ENCODE peak calls at places on chromosomes 4 and X, in eight cellular contexts. H is fibroblast of the aortic adventitia, K is A172, R is immature natural killer cell, P is T-helper 2 cell, C is activated T-cell treated with anti-CD3 and anti-CD28 coated beads for 1 hour, W is ACHN, E is mammary epithelial cell. S is an unnamed sample.

GRCh38 chr4:77582151-77582550 is 23.5 kb upstream of the CXCL13 start:
- DNase-seq in W (no peak), C (no peak), H (no peak), E (peak), K (no peak), R (no peak), P (no peak), S (no peak)

GRCh38 chrX:65926095-65927019 is 113.5 kb downstream of the VSIG4 start:
- DNase-seq in E (no peak), C (no peak), P (no peak), R (peak), H (no peak), K (no peak), W (no peak), S (no peak)

GRCh38 chrX:70096052-70096451 is 33.8 kb downstream of the OTUD6A start:
- DNase-seq in K (peak), R (no peak), H (peak), P (no peak), E (peak), C (no peak), W (no peak), S (no peak)

GRCh38 chr4:1164444-1164843 is 7.9 kb downstream of the SPON2 start:
- DNase-seq in H (no peak), P (no peak), W (no peak), C (no peak), R (no peak), E (no peak), K (no peak), S (no peak)

GRCh38 chrX:20057479-20057878 is 59.2 kb downstream of the MAP7D2 start:
- DNase-seq in R (no peak), C (no peak), E (no peak), P (no peak), H (no peak), W (no peak), K (no peak), S (no peak)

GRCh38 chr4:111399523-111400135 is 745.6 kb upstream of the FAM241A start:
- DNase-seq in P (no peak), K (no peak), H (no peak), E (no peak), R (no peak), C (no peak), W (no peak), S (no peak)

GRCh38 chrX:78708171-78708570 is 39.3 kb upstream of the LPAR4 start:
- DNase-seq in K (peak), E (peak), H (peak), P (no peak), R (no peak), W (peak), C (no peak), S (no peak)

GRCh38 chr4:185534850-185535761 is at the start of gene PDLIM3:
- DNase-seq in W (peak), R (no peak), E (peak), K (peak), H (no peak), P (no peak), C (no peak), S (no peak)

GRCh38 chrX:11460347-11460746 is 167.1 kb downstream of the AMELX start:
- DNase-seq in H (no peak), W (no peak), K (no peak), R (no peak), E (no peak), C (no peak), P (no peak), S (no peak)

GRCh38 chrX:69067841-69068240 is 97.4 kb downstream of the PJA1 start:
- DNase-seq in E (no peak), K (no peak), R (no peak), W (no peak), P (no peak), C (no peak), H (no peak), S (no peak)

GRCh38 chr4:5712931-5713330 is 1.9 kb downstream of the EVC start:
- DNase-seq in R (no peak), H (no peak), E (no peak), P (no peak), C (no peak), W (no peak), K (no peak), S (no peak)

GRCh38 chr4:72280252-72280651 is 248.5 kb downstream of the NPFFR2 start:
- DNase-seq in E (no peak), K (no peak), H (no peak), W (no peak), R (no peak), C (no peak), P (no peak), S (no peak)

GRCh38 chr4:78558421-78558820 is 6.9 kb downstream of the ANXA3 start:
- DNase-seq in C (no peak), W (no peak), P (no peak), E (peak), K (no peak), R (no peak), H (peak), S (no peak)

GRCh38 chrX:71532753-71533425 is at the start of gene OGT:
- DNase-seq in R (peak), C (peak), E (peak), H (peak), P (peak), K (peak), W (peak), S (peak)

GRCh38 chr4:41290486-41290885 is 33.8 kb downstream of the UCHL1 start:
- DNase-seq in H (no peak), K (no peak), P (no peak), C (no peak), R (no peak), E (no peak), W (no peak), S (no peak)

GRCh38 chr4:1806596-1807257 is 13.6 kb downstream of the FGFR3 start:
- DNase-seq in H (no peak), P (no peak), K (no peak), C (no peak), W (no peak), R (no peak), E (no peak), S (no peak)

GRCh38 chr4:142563682-142564291 is 282.3 kb downstream of the INPP4B start:
- DNase-seq in W (peak), R (no peak), K (peak), H (no peak), C (no peak), E (peak), P (no peak), S (peak)

GRCh38 chr4:112765317-112765989 is 128.5 kb downstream of the LARP7 start:
- DNase-seq in H (peak), W (peak), P (no peak), K (peak), E (no peak), C (no peak), R (no peak), S (peak)

GRCh38 chrX:78979789-78980464 is 34.7 kb downstream of the P2RY10 start:
- DNase-seq in R (no peak), K (no peak), P (no peak), W (no peak), E (no peak), H (no peak), C (no peak), S (no peak)

GRCh38 chr4:151250706-151251105 is 26.3 kb upstream of the PRSS48 start:
- DNase-seq in C (no peak), K (no peak), E (no peak), W (no peak), R (no peak), P (no peak), H (no peak), S (no peak)

GRCh38 chr4:148515248-148515647 is 73.0 kb upstream of the NR3C2 start:
- DNase-seq in C (no peak), W (peak), H (peak), P (no peak), R (no peak), E (peak), K (peak), S (peak)

GRCh38 chr4:168769416-168769815 is 240.6 kb downstream of the CBR4 start:
- DNase-seq in H (peak), P (no peak), K (no peak), E (peak), C (no peak), R (no peak), W (no peak), S (no peak)

GRCh38 chrX:48761674-48762471 is at the start of gene GLOD5:
- DNase-seq in C (no peak), R (no peak), W (peak), P (no peak), K (peak), H (no peak), E (peak), S (peak)

GRCh38 chr4:16844796-16845586 is 53.5 kb downstream of the LDB2 start:
- DNase-seq in W (no peak), R (no peak), P (no peak), H (no peak), E (no peak), C (no peak), K (no peak), S (peak)

GRCh38 chrX:123846598-123847038 is 13.2 kb upstream of the XIAP start:
- DNase-seq in C (no peak), W (peak), E (peak), R (no peak), K (peak), H (peak), P (no peak), S (peak)

GRCh38 chrX:137194164-137194563 is 160.4 kb upstream of the GPR101 start:
- DNase-seq in C (no peak), E (peak), H (peak), P (no peak), K (peak), W (peak), R (no peak), S (no peak)

GRCh38 chr4:242121-242848 is 63.0 kb downstream of the ZNF732 start:
- DNase-seq in P (peak), H (peak), R (peak), K (peak), W (peak), E (peak), C (peak), S (peak)

GRCh38 chrX:26215869-26216268 is at the start of gene MAGEB5:
- DNase-seq in R (no peak), H (no peak), C (no peak), W (no peak), P (no peak), E (no peak), K (no peak), S (no peak)

GRCh38 chr4:89469512-89469911 is 161.9 kb upstream of the GPRIN3 start:
- DNase-seq in K (no peak), C (no peak), H (no peak), R (no peak), P (no peak), E (no peak), W (no peak), S (no peak)

GRCh38 chrX:45344597-45344996 is 143.9 kb upstream of the DIPK2B start:
- DNase-seq in R (no peak), E (no peak), P (no peak), W (no peak), C (no peak), H (peak), K (peak), S (no peak)

GRCh38 chr4:61373901-61374611 is 173.9 kb downstream of the ADGRL3 start:
- DNase-seq in E (peak), K (no peak), P (no peak), H (peak), R (no peak), C (no peak), W (no peak), S (peak)

GRCh38 chr4:84825701-84826100 is 140.8 kb downstream of the WDFY3 start:
- DNase-seq in E (no peak), W (no peak), H (no peak), R (no peak), C (no peak), K (no peak), P (no peak), S (no peak)

GRCh38 chr4:75629239-75629638 is 1.1 kb downstream of the CDKL2 start:
- DNase-seq in E (no peak), W (no peak), K (no peak), R (no peak), C (no peak), H (no peak), P (no peak), S (no peak)

GRCh38 chrX:150410513-150410912 is 47.4 kb downstream of the MAMLD1 start:
- DNase-seq in P (no peak), R (no peak), W (no peak), E (no peak), C (no peak), H (no peak), K (no peak), S (no peak)

GRCh38 chr4:40629401-40630334 is at the start of gene RBM47:
- DNase-seq in H (peak), K (peak), W (peak), C (peak), E (peak), R (no peak), P (no peak), S (peak)

GRCh38 chrX:716136-716535 is 85.5 kb downstream of the SHOX start:
- DNase-seq in E (no peak), R (no peak), P (no peak), H (no peak), W (no peak), C (no peak), K (peak), S (no peak)

GRCh38 chr4:18593297-18594002 is 571.9 kb upstream of the LCORL start:
- DNase-seq in H (peak), R (peak), C (peak), W (peak), P (no peak), E (peak), K (peak), S (peak)

GRCh38 chrX:137313627-137314026 is 252.3 kb upstream of the ZIC3 start:
- DNase-seq in C (no peak), H (no peak), K (no peak), R (no peak), E (no peak), W (no peak), P (no peak), S (no peak)

GRCh38 chrX:108417257-108417656 is 21.0 kb downstream of the COL4A6 start:
- DNase-seq in E (no peak), K (no peak), W (no peak), R (no peak), C (no peak), H (no peak), P (no peak), S (no peak)

GRCh38 chr4:187668683-187669082 is 326.9 kb upstream of the ZFP42 start:
- DNase-seq in R (no peak), W (no peak), E (peak), K (peak), C (no peak), H (no peak), P (no peak), S (no peak)